ENCODE peak calls at places on chromosome 22, in six cellular contexts. Q is GM23248, D is neural progenitor cell, J is GM23338, W is PC-3, P is SK-N-SH. G is an unnamed sample.

GRCh38 chr22:47048123-47049077 is 285.9 kb downstream of the TBC1D22A start:
- DNase-seq in P (no peak), Q (no peak), D (no peak), W (no peak), J (no peak), G (no peak)

GRCh38 chr22:41650229-41650628 is 29.1 kb downstream of the XRCC6 start:
- DNase-seq in D (no peak), Q (no peak), W (no peak), P (no peak), J (no peak), G (no peak)

GRCh38 chr22:22705328-22706100 is 61.1 kb downstream of the GGTLC2 start:
- DNase-seq in Q (no peak), J (no peak), W (no peak), D (no peak), P (no peak), G (no peak)

GRCh38 chr22:17121235-17122195 is at the start of gene TMEM121B:
- DNase-seq in Q (peak; percentile 68), P (peak; percentile 95), W (no peak), J (peak; percentile 98), D (peak; percentile 96), G (no peak)

GRCh38 chr22:28822930-28823481 is 22.6 kb upstream of the XBP1 start:
- DNase-seq in P (no peak), D (peak; percentile 71), J (no peak), W (no peak), Q (no peak), G (peak; percentile 88)

GRCh38 chr22:28930357-28931007 is 47.1 kb downstream of the ZNRF3 start:
- DNase-seq in P (no peak), J (no peak), D (peak; percentile 30), W (no peak), Q (no peak), G (peak; percentile 22)

GRCh38 chr22:50271519-50271970 is 1.4 kb upstream of the MAPK11 start:
- DNase-seq in J (peak; percentile 69), P (peak; percentile 93), Q (peak; percentile 77), D (peak; percentile 96), W (peak; percentile 56), G (peak; percentile 73)

GRCh38 chr22:41917906-41918791 is 3.3 kb upstream of the SHISA8 start:
- DNase-seq in J (no peak), Q (peak; percentile 37), W (peak; percentile 63), D (no peak), P (no peak), G (peak; percentile 47)

GRCh38 chr22:25896592-25896991 is 154.6 kb downstream of the MYO18B start:
- DNase-seq in J (no peak), Q (no peak), P (no peak), D (no peak), W (no peak), G (no peak)

GRCh38 chr22:43921361-43921760 is 2.2 kb upstream of the PNPLA3 start:
- DNase-seq in Q (peak; percentile 87), W (peak; percentile 73), J (no peak), P (no peak), D (no peak), G (no peak)

GRCh38 chr22:25402160-25402500 is 162.3 kb upstream of the GRK3 start:
- DNase-seq in D (no peak), W (no peak), P (no peak), J (no peak), Q (no peak), G (peak; percentile 66)

GRCh38 chr22:26174280-26174679 is 5.0 kb downstream of the SEZ6L start:
- DNase-seq in D (peak; percentile 74), J (peak; percentile 90), Q (peak; percentile 48), P (peak; percentile 42), W (peak; percentile 1), G (no peak)

GRCh38 chr22:32951807-32952153 is 106.4 kb downstream of the SYN3 start:
- DNase-seq in P (peak; percentile 60), Q (no peak), J (no peak), D (no peak), W (no peak), G (no peak)

GRCh38 chr22:27150530-27150909 is 493.1 kb downstream of the MIAT start:
- DNase-seq in J (no peak), W (no peak), D (no peak), P (no peak), Q (peak; percentile 47), G (peak; percentile 2)

GRCh38 chr22:43171607-43172006 is 15.3 kb downstream of the TTLL12 start:
- DNase-seq in J (no peak), P (no peak), Q (no peak), D (no peak), W (no peak), G (no peak)

GRCh38 chr22:48566741-48567140 is 1260.9 kb downstream of the BRD1 start:
- DNase-seq in D (no peak), J (no peak), W (no peak), Q (peak; percentile 26), P (no peak), G (no peak)

GRCh38 chr22:26550498-26551033 is 38.3 kb upstream of the TFIP11 start:
- DNase-seq in Q (peak; percentile 85), P (no peak), D (peak; percentile 55), J (peak; percentile 36), W (peak; percentile 3), G (no peak)

GRCh38 chr22:28497188-28497587 is 182.5 kb downstream of the TTC28 start:
- DNase-seq in D (no peak), Q (peak; percentile 58), W (peak; percentile 31), P (no peak), J (no peak), G (no peak)

GRCh38 chr22:34236527-34236926 is 316.3 kb upstream of the LARGE1 start:
- DNase-seq in D (no peak), P (no peak), J (no peak), Q (no peak), W (no peak), G (no peak)

GRCh38 chr22:17562906-17563870 is at the start of gene SLC25A18:
- DNase-seq in D (peak; percentile 43), W (no peak), P (no peak), Q (no peak), J (peak; percentile 84), G (no peak)

GRCh38 chr22:17109113-17109865 is 11.9 kb downstream of the TMEM121B start:
- DNase-seq in W (no peak), Q (no peak), P (no peak), J (no peak), D (no peak), G (no peak)

GRCh38 chr22:48945621-48946458 is 881.8 kb downstream of the BRD1 start:
- DNase-seq in J (no peak), D (no peak), P (no peak), W (no peak), Q (no peak), G (no peak)

GRCh38 chr22:50236731-50237409 is 8.0 kb downstream of the TUBGCP6 start:
- DNase-seq in Q (peak; percentile 36), J (peak; percentile 61), W (peak; percentile 33), P (no peak), D (peak; percentile 31), G (peak; percentile 51)

GRCh38 chr22:25641650-25642049 is 77.2 kb downstream of the GRK3 start:
- DNase-seq in Q (no peak), W (no peak), D (no peak), P (no peak), J (no peak), G (no peak)

GRCh38 chr22:25081409-25081824 is 118.2 kb upstream of the CRYBB3 start:
- DNase-seq in W (peak; percentile 33), Q (peak; percentile 41), P (peak; percentile 58), D (peak; percentile 58), J (peak; percentile 73), G (peak; percentile 47)

GRCh38 chr22:24989541-24989951 is 37.0 kb downstream of the KIAA1671 start:
- DNase-seq in D (no peak), P (no peak), Q (no peak), J (no peak), W (no peak), G (no peak)

GRCh38 chr22:42977574-42977973 is 37.4 kb downstream of the PACSIN2 start:
- DNase-seq in P (no peak), Q (no peak), J (no peak), D (no peak), W (no peak), G (no peak)

GRCh38 chr22:48940988-48941902 is 886.4 kb downstream of the BRD1 start:
- DNase-seq in J (no peak), W (no peak), D (no peak), P (no peak), Q (no peak), G (no peak)

GRCh38 chr22:46754110-46754799 is 8.2 kb upstream of the TBC1D22A start:
- DNase-seq in J (no peak), D (no peak), W (peak; percentile 91), Q (peak; percentile 100), P (peak; percentile 68), G (no peak)

GRCh38 chr22:35301370-35301874 is 1.7 kb downstream of the TOM1 start:
- DNase-seq in D (no peak), W (peak; percentile 79), Q (peak; percentile 98), P (no peak), J (peak; percentile 31), G (no peak)

GRCh38 chr22:47042861-47043496 is 280.5 kb downstream of the TBC1D22A start:
- DNase-seq in Q (no peak), P (no peak), D (no peak), J (no peak), W (no peak), G (no peak)

GRCh38 chr22:29998627-29999026 is 81.6 kb upstream of the HORMAD2 start:
- DNase-seq in D (no peak), W (no peak), P (no peak), Q (peak; percentile 45), J (peak; percentile 46), G (peak; percentile 26)

GRCh38 chr22:29994941-29995340 is 85.3 kb upstream of the HORMAD2 start:
- DNase-seq in Q (peak; percentile 49), J (no peak), W (peak; percentile 26), P (no peak), D (no peak), G (no peak)

GRCh38 chr22:29997516-29997915 is 82.7 kb upstream of the HORMAD2 start:
- DNase-seq in D (no peak), W (no peak), J (no peak), P (no peak), Q (no peak), G (no peak)

GRCh38 chr22:29992341-29993275 is 87.7 kb upstream of the HORMAD2 start:
- DNase-seq in Q (peak; percentile 23), D (no peak), J (peak; percentile 41), P (no peak), W (peak; percentile 9), G (no peak)

GRCh38 chr22:29994027-29994715 is 86.1 kb upstream of the HORMAD2 start:
- DNase-seq in W (peak; percentile 72), P (peak; percentile 14), J (no peak), Q (peak; percentile 86), D (no peak), G (no peak)
- TF ChIP-seq EZH2phosphoT487 in W (no peak), P (no peak), J (no peak), Q (peak; percentile 67), D (no peak), G (no peak)

GRCh38 chr22:37419916-37420655 is 7.2 kb downstream of the ELFN2 start:
- DNase-seq in Q (peak; percentile 41), J (peak; percentile 74), W (peak; percentile 53), D (peak; percentile 74), P (peak; percentile 84), G (no peak)
- H3K4me2 ChIP-seq in Q (peak overlapping the region; percentile 63), J (peak overlapping the region; percentile 89), W (peak overlapping the region; percentile 99), D (peak overlapping the region; percentile 79), P (peak overlapping the region; percentile 78), G (no peak overlapping the region)

GRCh38 chr22:39239561-39240423 is 5.0 kb downstream of the PDGFB start:
- DNase-seq in D (no peak), J (no peak), W (peak; percentile 80), Q (no peak), P (no peak), G (no peak)
- H3K4me3 ChIP-seq in D (no peak overlapping the region), J (no peak overlapping the region), W (peak overlapping the region; percentile 95), Q (no peak overlapping the region), P (no peak overlapping the region), G (no peak overlapping the region)

GRCh38 chr22:45584121-45584570 is 81.5 kb downstream of the FBLN1 start:
- DNase-seq in J (no peak), W (no peak), Q (peak; percentile 53), D (no peak), P (no peak), G (peak; percentile 27)
- TF ChIP-seq EZH2phosphoT487 in J (no peak), W (no peak), Q (no peak), D (no peak), P (no peak), G (no peak)